ENCODE peak calls at places on chromosomes 3 and 15, in four cellular contexts. O is T-helper 2 cell; W is left cardiac atrium; Z is effector CD4-positive, alpha-beta T cell. D is an unnamed sample.

GRCh38 chr3:55485208-55485791 is 1.8 kb downstream of the WNT5A start:
- DNase-seq in O (peak; percentile 56), W (peak; percentile 85), Z (no peak), D (peak; percentile 86)

GRCh38 chr15:95259965-95260364 is 1028.6 kb downstream of the MCTP2 start:
- DNase-seq in O (no peak), W (peak; percentile 48), Z (no peak), D (no peak)

GRCh38 chr15:72873379-72874233 is 90.0 kb upstream of the ADPGK start:
- DNase-seq in O (no peak), W (no peak), Z (no peak), D (no peak)

GRCh38 chr3:180430896-180431295 is 171.1 kb upstream of the TTC14 start:
- DNase-seq in O (no peak), W (no peak), Z (no peak), D (no peak)

GRCh38 chr15:60237411-60237810 is 160.4 kb downstream of the ANXA2 start:
- DNase-seq in O (no peak), W (no peak), Z (no peak), D (no peak)

GRCh38 chr15:38746211-38746610 is 181.6 kb upstream of the RASGRP1 start:
- DNase-seq in O (no peak), W (no peak), Z (no peak), D (no peak)

GRCh38 chr3:100144255-100144866 is 30.1 kb upstream of the FILIP1L start:
- DNase-seq in O (peak; percentile 34), W (no peak), Z (no peak), D (no peak)

GRCh38 chr15:85710340-85710842 is 84.3 kb downstream of the KLHL25 start:
- DNase-seq in O (no peak), W (no peak), Z (no peak), D (no peak)

GRCh38 chr3:71831599-71831998 is 46.7 kb upstream of the PROK2 start:
- DNase-seq in O (no peak), W (no peak), Z (no peak), D (peak; percentile 6)

GRCh38 chr3:162729686-162730085 is 1233.1 kb downstream of the OTOL1 start:
- DNase-seq in O (no peak), W (no peak), Z (no peak), D (peak; percentile 60)

GRCh38 chr15:39127151-39127815 is 453.6 kb upstream of the THBS1 start:
- DNase-seq in O (no peak), W (no peak), Z (no peak), D (no peak)

GRCh38 chr3:66372681-66373350 is 128.0 kb downstream of the LRIG1 start:
- DNase-seq in O (peak; percentile 69), W (peak; percentile 52), Z (peak; percentile 54), D (peak; percentile 23)

GRCh38 chr3:39230453-39230852 is 38.1 kb upstream of the XIRP1 start:
- DNase-seq in O (no peak), W (no peak), Z (no peak), D (no peak)

GRCh38 chr3:151347432-151347831 is 18.1 kb upstream of the P2RY13 start:
- DNase-seq in O (no peak), W (no peak), Z (no peak), D (no peak)

GRCh38 chr15:85004551-85004950 is 22.9 kb downstream of the PDE8A start:
- DNase-seq in O (no peak), W (no peak), Z (no peak), D (no peak)

GRCh38 chr3:121883507-121883906 is 10.7 kb upstream of the SLC15A2 start:
- DNase-seq in O (peak; percentile 59), W (no peak), Z (no peak), D (peak; percentile 35)

GRCh38 chr3:140629351-140630137 is 48.3 kb upstream of the TRIM42 start:
- DNase-seq in O (no peak), W (no peak), Z (no peak), D (peak; percentile 27)

GRCh38 chr3:128618398-128618726 is 32.3 kb downstream of the RPN1 start:
- DNase-seq in O (no peak), W (no peak), Z (no peak), D (no peak)

GRCh38 chr15:35123743-35124142 is 38.6 kb upstream of the NANOGP8 start:
- DNase-seq in O (no peak), W (no peak), Z (no peak), D (no peak)